ENCODE peak calls at places on chromosomes 2 and 18, in seven cellular contexts. W, G, I, P, X, J and T are unnamed samples.

GRCh38 chr2:219697811-219698683 is 70.6 kb downstream of the SLC4A3 start:
- DNase-seq in J (no peak), W (no peak), G (no peak), I (no peak), X (no peak), P (peak), T (no peak)

GRCh38 chr2:119011162-119011909 is 69.3 kb downstream of the MARCO start:
- DNase-seq in X (no peak), J (peak), I (peak), G (no peak), W (peak), P (peak), T (no peak)

GRCh38 chr2:133953524-133953923 is 300.3 kb upstream of the MGAT5 start:
- DNase-seq in P (no peak), W (no peak), X (peak), J (no peak), I (no peak), G (no peak), T (no peak)

GRCh38 chr2:152335851-152336102 is 803 bp downstream of the FMNL2 start:
- DNase-seq in W (no peak), G (no peak), X (no peak), P (peak), I (no peak), J (no peak), T (no peak)

GRCh38 chr18:58097127-58097906 is 53.3 kb downstream of the NEDD4L start:
- DNase-seq in G (no peak), P (no peak), W (no peak), J (peak), I (no peak), X (no peak), T (no peak)

GRCh38 chr2:234770081-234770506 is 181.7 kb upstream of the SH3BP4 start:
- DNase-seq in G (no peak), W (no peak), X (no peak), P (peak), J (peak), I (no peak), T (no peak)

GRCh38 chr2:134218928-134219707 is 34.8 kb upstream of the MGAT5 start:
- DNase-seq in G (peak), I (peak), J (peak), P (peak), W (no peak), X (no peak), T (peak)

GRCh38 chr2:238973038-238973772 is 125.3 kb downstream of the TWIST2 start:
- DNase-seq in G (no peak), X (no peak), P (no peak), W (no peak), J (peak), I (no peak), T (no peak)

GRCh38 chr18:23864620-23865019 is 149.9 kb upstream of the TTC39C start:
- DNase-seq in J (no peak), I (peak), W (no peak), P (no peak), X (peak), G (peak), T (peak)

GRCh38 chr2:218876562-218877219 is 4.0 kb upstream of the WNT10A start:
- DNase-seq in J (peak), X (peak), I (peak), W (peak), P (peak), G (peak), T (peak)

GRCh38 chr18:63025251-63025710 is 294.3 kb downstream of the BCL2 start:
- DNase-seq in P (peak), X (no peak), I (no peak), W (peak), J (peak), G (no peak), T (no peak)

GRCh38 chr2:88442501-88442900 is 10.0 kb downstream of the FOXI3 start:
- DNase-seq in W (no peak), J (no peak), G (no peak), P (no peak), X (no peak), I (no peak), T (no peak)

GRCh38 chr18:24809173-24809955 is 348.9 kb downstream of the HRH4 start:
- DNase-seq in J (no peak), P (no peak), W (no peak), G (no peak), I (no peak), X (no peak), T (no peak)